ENCODE peak calls at places on chromosomes 3 and 15, in six cellular contexts. M is GM12878, Z is fibroblast of lung, F is AG04450, U is GM06990, Q is body of pancreas. G is an unnamed sample. For H3K27me3, the result is how much of the 10 kb centered on the place peaks cover.

GRCh38 chr3:115436767-115437301 is 186.5 kb upstream of the GAP43 start:
- DNase-seq in Z (peak), U (no peak), F (peak), Q (no peak), M (no peak), G (peak)

GRCh38 chr3:16319307-16319706 is 54.3 kb downstream of the OXNAD1 start:
- DNase-seq in Z (no peak), Q (no peak), U (no peak), M (no peak), F (no peak), G (no peak)

GRCh38 chr3:169402667-169403360 is 260.7 kb downstream of the MECOM start:
- DNase-seq in Z (no peak), U (no peak), M (no peak), F (no peak), Q (no peak), G (peak)

GRCh38 chr15:50506121-50506520 is 40.3 kb downstream of the USP50 start:
- DNase-seq in F (no peak), U (no peak), Z (no peak), M (no peak), Q (no peak), G (no peak)

GRCh38 chr15:76169792-76170425 is 110.1 kb downstream of the TMEM266 start:
- DNase-seq in U (no peak), F (no peak), Q (no peak), M (no peak), Z (peak), G (no peak)

GRCh38 chr3:170749765-170750477 is 120.1 kb downstream of the RPL22L1 start:
- DNase-seq in Q (no peak), M (no peak), U (no peak), F (no peak), Z (peak), G (no peak)

GRCh38 chr15:55197719-55198118 is 978 bp upstream of the RSL24D1 start:
- DNase-seq in Q (no peak), M (no peak), U (no peak), F (no peak), Z (no peak), G (no peak)

GRCh38 chr3:149548729-149549065 is 74.2 kb downstream of the TM4SF4 start:
- DNase-seq in U (no peak), Q (no peak), Z (peak), F (no peak), M (no peak), G (no peak)

GRCh38 chr3:142857056-142857455 is 31.8 kb downstream of the PCOLCE2 start:
- DNase-seq in U (no peak), Z (no peak), M (no peak), F (no peak), Q (peak), G (peak)

GRCh38 chr3:23640472-23641146 is 165.1 kb upstream of the UBE2E1 start:
- DNase-seq in Z (no peak), U (no peak), F (no peak), Q (no peak), M (no peak), G (no peak)

DNA sequence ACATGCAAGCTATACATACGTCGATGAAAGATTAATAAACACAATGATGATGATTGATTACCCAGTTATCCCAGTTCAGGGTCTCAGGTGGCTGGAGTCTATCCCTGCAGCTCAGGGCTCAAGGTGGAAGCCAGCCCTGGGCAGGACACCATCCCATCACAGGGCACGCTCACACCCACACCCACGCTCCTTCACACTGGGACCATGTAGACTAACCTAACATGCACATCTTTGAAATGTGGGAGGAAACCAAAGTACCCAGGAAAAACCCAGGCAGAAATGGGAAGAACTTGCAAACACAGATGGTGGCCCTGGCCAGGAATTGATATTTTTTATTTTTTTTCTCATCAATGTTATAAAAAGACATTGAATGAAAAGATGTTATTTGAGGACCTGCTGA is 151.4 kb upstream of the MCTP2 start:
- DNase-seq in M (no peak), U (no peak), Q (no peak), F (no peak), Z (no peak), G (no peak)
- H3K4me3 ChIP-seq in M (no peak), U (no peak), Q (no peak), F (no peak), Z (no peak), G (no peak)

DNA sequence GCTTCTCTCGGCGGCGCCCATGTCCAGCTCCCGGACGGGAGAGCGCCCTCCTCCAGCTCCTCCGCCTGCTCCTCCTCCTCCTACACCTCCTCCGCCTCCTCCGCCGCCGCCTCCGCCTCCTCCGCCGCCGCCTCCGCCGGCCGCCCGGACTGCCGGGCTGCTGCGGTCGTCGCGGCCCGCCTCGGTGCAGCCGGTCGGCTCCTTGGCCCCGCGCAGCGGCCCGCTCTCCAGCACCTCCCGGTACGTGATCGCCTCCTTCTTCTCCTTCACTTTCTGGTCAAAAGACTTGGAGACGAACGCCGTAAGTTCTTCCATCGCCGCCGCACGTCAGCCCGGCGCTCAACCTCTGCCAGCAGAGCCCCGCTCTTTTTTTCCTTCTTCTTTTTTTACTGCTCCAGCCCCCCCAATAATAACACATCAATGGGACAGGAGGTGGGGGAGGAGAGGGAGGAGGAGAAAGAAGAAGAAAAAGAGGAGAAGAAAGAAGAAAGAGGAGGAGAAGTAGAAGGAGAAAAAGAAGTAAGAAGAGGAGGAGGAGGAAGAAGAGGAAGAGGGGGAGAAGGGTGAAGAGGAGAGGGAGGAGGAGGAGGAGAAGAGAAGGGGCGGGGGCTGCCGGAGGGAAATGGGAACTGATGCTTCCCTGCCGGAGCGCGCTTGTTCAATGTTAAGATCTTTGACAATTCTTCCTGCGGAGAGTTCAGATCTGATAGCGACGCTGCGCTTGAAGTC is at the start of gene SHOX2:
- DNase-seq in Z (peak), Q (peak), F (no peak), M (no peak), U (peak), G (no peak)
- TF ChIP-seq CTCF in Z (no peak), Q (no peak), F (no peak), M (no peak), U (no peak), G (no peak)

GRCh38 chr3:119176778-119177177 is 3.4 kb downstream of the UPK1B start:
- DNase-seq in F (no peak), Z (no peak), M (no peak), Q (no peak), U (no peak), G (no peak)

GRCh38 chr3:119175869-119176756 is 2.7 kb downstream of the UPK1B start:
- DNase-seq in U (no peak), F (no peak), Z (peak), Q (peak), M (no peak), G (peak)

GRCh38 chr3:119170821-119171220 is 2.6 kb upstream of the UPK1B start:
- DNase-seq in Q (no peak), F (no peak), M (no peak), U (no peak), Z (peak), G (no peak)

GRCh38 chr3:119177321-119177720 is 3.9 kb downstream of the UPK1B start:
- DNase-seq in Q (no peak), U (no peak), F (no peak), M (no peak), Z (no peak), G (no peak)

DNA sequence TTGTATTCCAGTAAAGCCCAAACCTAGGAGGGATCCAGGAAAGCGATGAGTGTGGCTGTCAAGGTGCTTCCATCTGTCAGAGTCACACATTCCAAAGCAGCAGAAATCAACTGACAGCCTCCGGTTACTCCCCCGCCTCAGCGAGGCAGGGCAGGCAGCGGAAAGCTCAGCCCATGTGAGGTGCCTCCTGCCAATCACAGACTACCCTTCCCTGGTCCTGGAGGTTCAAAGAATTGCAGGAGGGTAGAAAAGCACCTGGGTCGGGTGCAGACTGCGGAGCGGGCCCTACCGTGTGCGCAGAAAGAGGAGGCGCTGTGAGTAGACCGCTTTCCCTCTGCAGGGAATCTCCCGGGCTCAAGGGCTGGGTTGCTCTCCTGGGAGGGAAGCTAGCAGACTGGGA is at the start of gene UPK1B:
- DNase-seq in U (no peak), Z (no peak), M (no peak), Q (no peak), F (no peak), G (no peak)
- H3K27me3 ChIP-seq in U (under half), Z (under half), M (under half), Q (under half), F (under half), G (under half)

GRCh38 chr3:49902511-49903345 is 945 bp downstream of the MST1R start:
- DNase-seq in Q (no peak), Z (no peak), U (no peak), F (no peak), M (no peak), G (no peak)
- H3K4me3 ChIP-seq in Q (no peak), Z (no peak), U (no peak), F (no peak), M (no peak), G (peak)

GRCh38 chr15:91887321-91887720 is 33.8 kb downstream of the SLCO3A1 start:
- DNase-seq in Q (no peak), F (no peak), U (no peak), Z (no peak), M (no peak), G (no peak)
- TF ChIP-seq CTCF in Q (no peak), F (no peak), U (no peak), Z (no peak), M (no peak), G (no peak)

GRCh38 chr3:8712871-8713360 is 20.7 kb upstream of the CAV3 start:
- DNase-seq in Q (no peak), Z (no peak), F (no peak), U (no peak), M (no peak), G (no peak)
- H3K27me3 ChIP-seq in Q (under half), Z (under half), F (under half), U (under half), M (under half), G (under half)

DNA sequence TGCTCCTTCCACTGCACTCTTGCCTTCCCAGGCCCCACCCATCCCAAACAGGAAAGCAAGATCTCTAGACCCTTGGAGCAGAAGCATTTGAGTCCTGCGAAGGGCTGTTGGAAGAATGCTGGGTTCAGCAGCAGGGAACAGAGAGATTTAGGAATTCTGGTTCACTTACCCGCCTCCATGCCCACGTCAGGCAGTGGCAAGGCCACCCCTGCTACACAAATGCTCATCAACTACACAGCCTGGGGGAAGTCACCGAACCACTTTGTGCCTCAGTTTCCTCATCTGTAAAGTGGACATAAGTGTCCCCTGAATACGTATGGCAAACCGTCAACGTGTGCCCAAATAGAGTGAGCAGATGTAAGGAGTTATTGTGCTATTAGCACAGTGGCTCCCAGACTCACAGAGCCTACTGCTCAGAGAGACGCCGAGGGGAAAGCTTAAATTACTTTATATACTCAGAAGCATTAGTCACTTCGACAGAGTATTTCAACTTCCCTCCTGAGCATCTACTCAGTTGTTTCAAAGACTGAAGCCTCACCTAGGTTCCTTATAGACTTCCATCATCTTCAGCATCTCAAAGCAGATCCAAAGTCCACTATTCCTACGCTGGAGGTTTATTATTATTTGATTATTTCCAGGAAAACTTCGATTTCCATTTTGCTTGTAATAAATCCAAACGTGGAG is 906 bp downstream of the HOMER2 start:
- DNase-seq in Q (no peak), M (no peak), U (no peak), Z (no peak), F (no peak), G (peak)
- H3K4me3 ChIP-seq in Q (peak), M (peak), U (no peak), Z (no peak), F (no peak), G (peak)

DNA sequence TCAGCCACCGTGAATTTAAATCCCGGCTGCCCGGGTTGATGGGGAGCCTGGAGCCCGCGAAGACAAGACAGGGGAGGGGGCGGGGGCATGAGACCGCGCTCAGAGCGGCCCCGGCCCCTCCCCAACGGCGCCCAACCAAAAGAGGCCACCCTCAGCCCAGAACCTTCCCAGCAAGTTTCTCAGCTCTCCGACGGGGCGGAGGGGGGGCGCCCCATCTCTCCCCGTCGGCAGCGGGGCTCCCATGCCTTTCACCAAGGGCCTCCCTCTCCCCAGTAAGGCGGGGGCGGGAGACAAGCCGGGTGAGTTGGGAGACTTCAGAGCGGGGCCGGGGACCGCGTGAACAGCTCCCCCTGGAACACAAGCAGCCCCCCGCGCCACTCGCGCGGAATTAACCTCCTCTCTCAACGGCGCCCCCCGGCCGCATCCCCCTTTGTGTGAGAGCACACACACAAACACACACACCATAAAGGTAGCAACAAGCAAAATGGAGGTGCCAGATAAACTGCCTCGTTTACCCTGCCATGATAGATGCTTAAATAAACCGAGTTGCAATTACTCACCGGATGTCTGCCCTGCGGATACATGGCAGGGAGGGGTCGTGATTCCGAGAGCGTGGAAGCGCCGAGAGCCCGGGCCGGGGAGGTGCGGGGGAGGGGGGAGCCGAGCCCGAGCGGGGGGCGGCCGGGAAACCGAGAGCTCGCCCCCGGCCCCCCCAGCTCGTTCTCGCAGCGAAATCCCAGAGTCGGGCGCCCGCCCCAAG is 1.3 kb downstream of the TLE3 start:
- DNase-seq in M (no peak), Q (peak), U (peak), Z (peak), F (no peak), G (peak)
- TF ChIP-seq CTCF in M (no peak), Q (no peak), U (no peak), Z (no peak), F (no peak), G (no peak)

GRCh38 chr3:128517648-128518047 is 24.6 kb upstream of the GATA2 start:
- DNase-seq in Z (no peak), F (no peak), M (no peak), U (no peak), Q (no peak), G (no peak)
- H3K27me3 ChIP-seq in Z (under half), F (under half), M (under half), U (under half), Q (under half), G (under half)

DNA sequence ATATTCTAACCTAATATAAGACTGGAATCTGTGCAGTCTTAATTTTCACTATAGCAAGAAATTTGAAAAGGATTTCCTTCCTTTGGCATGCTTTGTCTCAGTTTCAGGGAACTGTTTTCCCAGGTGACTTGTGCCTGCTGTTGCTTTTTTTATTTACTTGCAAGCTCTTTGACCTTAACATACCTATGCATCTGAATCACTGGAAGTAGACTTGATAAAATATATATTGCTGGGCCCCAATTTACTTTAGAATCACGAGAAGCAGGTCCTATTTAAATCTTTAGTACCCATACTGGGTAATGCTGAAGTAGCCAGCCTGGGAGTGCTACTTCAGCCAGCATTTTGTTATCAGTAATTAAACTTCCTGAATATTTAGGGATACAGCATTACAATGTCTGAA is 257.9 kb upstream of the ALCAM start:
- DNase-seq in U (no peak), Q (no peak), F (no peak), M (no peak), Z (peak), G (peak)
- H3K4me3 ChIP-seq in U (no peak), Q (no peak), F (no peak), M (no peak), Z (no peak), G (no peak)

G was measured in bronchial epithelial cell.